ENCODE peak calls at places on chromosomes 5 and 9, in six cellular contexts. Y is adrenal gland, E is left ventricle myocardium inferior, M is AG10803, A is cardiac fibroblast, V is hepatocyte. W is an unnamed sample.

GRCh38 chr5:94544031-94544650 is 74.3 kb downstream of the KIAA0825 start:
- DNase-seq in E (no peak), V (no peak), A (peak), Y (no peak), M (peak), W (no peak)

GRCh38 chr5:60350794-60351193 is 349.2 kb downstream of the DEPDC1B start:
- DNase-seq in V (no peak), Y (no peak), M (no peak), A (no peak), E (no peak), W (no peak)

GRCh38 chr9:106859957-106860715 is 2.8 kb upstream of the ZNF462 start:
- DNase-seq in M (no peak), V (peak), Y (peak), E (peak), A (peak), W (peak)

GRCh38 chr5:173715607-173716006 is 99.2 kb upstream of the BOD1 start:
- DNase-seq in A (no peak), E (no peak), M (peak), Y (no peak), V (no peak), W (no peak)

GRCh38 chr9:78707481-78707977 is 410.6 kb downstream of the PSAT1 start:
- DNase-seq in M (peak), A (peak), Y (no peak), V (no peak), E (no peak), W (no peak)

GRCh38 chr5:103207653-103208052 is 50.9 kb upstream of the MACIR start:
- DNase-seq in V (no peak), M (peak), Y (no peak), E (no peak), A (peak), W (no peak)

GRCh38 chr5:93428868-93429267 is 152.2 kb downstream of the NR2F1-AS1 start:
- DNase-seq in V (no peak), Y (no peak), E (no peak), M (no peak), A (peak), W (no peak)

GRCh38 chr9:79140751-79141150 is 431.0 kb upstream of the TLE4 start:
- DNase-seq in V (no peak), E (no peak), Y (no peak), M (no peak), A (no peak), W (no peak)

GRCh38 chr9:32723801-32724200 is 59.5 kb upstream of the TMEM215 start:
- DNase-seq in V (no peak), Y (no peak), E (no peak), M (no peak), A (no peak), W (no peak)

GRCh38 chr5:57559110-57559635 is 76.6 kb upstream of the ACTBL2 start:
- DNase-seq in A (no peak), M (no peak), Y (no peak), E (no peak), V (no peak), W (no peak)

GRCh38 chr5:80408475-80408875 is 611 bp downstream of the ZFYVE16 start:
- DNase-seq in A (peak), Y (peak), M (peak), E (peak), V (peak), W (no peak)

GRCh38 chr5:34452170-34452828 is 203.8 kb upstream of the RAI14 start:
- DNase-seq in A (peak), E (no peak), M (peak), V (peak), Y (no peak), W (no peak)

GRCh38 chr9:127361561-127361960 is 35.4 kb upstream of the SLC2A8 start:
- DNase-seq in A (no peak), V (no peak), E (no peak), M (no peak), Y (no peak), W (peak)

GRCh38 chr9:106752581-106752980 is 110.4 kb upstream of the ZNF462 start:
- DNase-seq in Y (no peak), M (no peak), E (no peak), V (peak), A (no peak), W (no peak)

GRCh38 chr5:133317558-133317957 is 265.7 kb downstream of the HSPA4 start:
- DNase-seq in A (no peak), E (no peak), Y (peak), M (no peak), V (no peak), W (no peak)

GRCh38 chr9:136006169-136006568 is 45.0 kb upstream of the UBAC1 start:
- DNase-seq in M (no peak), V (no peak), A (no peak), Y (no peak), E (no peak), W (no peak)

GRCh38 chr5:115309751-115310370 is 13.4 kb upstream of the CCDC112 start:
- DNase-seq in V (peak), A (peak), E (no peak), Y (no peak), M (peak), W (no peak)

GRCh38 chr9:69019808-69020207 is 5.9 kb upstream of the PRKACG start:
- DNase-seq in E (no peak), Y (no peak), V (no peak), A (no peak), M (no peak), W (no peak)

GRCh38 chr9:132833451-132834130 is 44.5 kb downstream of the AK8 start:
- DNase-seq in V (no peak), A (no peak), Y (no peak), E (no peak), M (no peak), W (no peak)

GRCh38 chr9:17625644-17626388 is 47.0 kb downstream of the SH3GL2 start:
- DNase-seq in V (no peak), Y (no peak), M (no peak), A (no peak), E (no peak), W (no peak)

GRCh38 chr5:116738270-116738947 is 163.8 kb upstream of the SEMA6A start:
- DNase-seq in E (no peak), A (no peak), M (no peak), Y (no peak), V (no peak), W (no peak)

GRCh38 chr9:36772449-36773370 is 200.0 kb downstream of the MELK start:
- DNase-seq in M (peak), E (no peak), Y (no peak), V (peak), A (peak), W (no peak)

GRCh38 chr9:137030528-137030927 is 1.4 kb downstream of the FUT7 start:
- DNase-seq in A (no peak), E (no peak), M (no peak), Y (no peak), V (no peak), W (no peak)

GRCh38 chr5:15577132-15577531 is 77.2 kb downstream of the FBXL7 start:
- DNase-seq in E (peak), M (no peak), Y (no peak), V (no peak), A (no peak), W (no peak)

GRCh38 chr5:180120221-180121101 is 48.9 kb upstream of the RNF130 start:
- DNase-seq in V (no peak), A (no peak), Y (no peak), E (no peak), M (no peak), W (no peak)

GRCh38 chr9:18855636-18856035 is 177.4 kb downstream of the SAXO1 start:
- DNase-seq in M (no peak), E (peak), A (no peak), Y (peak), V (no peak), W (no peak)

GRCh38 chr9:130042406-130042930 is 521 bp downstream of the FNBP1 start:
- DNase-seq in M (no peak), V (peak), Y (no peak), A (no peak), E (peak), W (peak)

GRCh38 chr9:130040901-130041647 is 1.9 kb downstream of the FNBP1 start:
- DNase-seq in M (no peak), Y (no peak), V (no peak), E (no peak), A (no peak), W (no peak)

GRCh38 chr9:130041648-130042405 is 1.2 kb downstream of the FNBP1 start:
- DNase-seq in M (no peak), E (peak), V (peak), A (no peak), Y (no peak), W (no peak)

GRCh38 chr9:130042931-130043653 is at the start of gene FNBP1:
- DNase-seq in M (peak), Y (peak), A (peak), E (peak), V (peak), W (peak)

DNA sequence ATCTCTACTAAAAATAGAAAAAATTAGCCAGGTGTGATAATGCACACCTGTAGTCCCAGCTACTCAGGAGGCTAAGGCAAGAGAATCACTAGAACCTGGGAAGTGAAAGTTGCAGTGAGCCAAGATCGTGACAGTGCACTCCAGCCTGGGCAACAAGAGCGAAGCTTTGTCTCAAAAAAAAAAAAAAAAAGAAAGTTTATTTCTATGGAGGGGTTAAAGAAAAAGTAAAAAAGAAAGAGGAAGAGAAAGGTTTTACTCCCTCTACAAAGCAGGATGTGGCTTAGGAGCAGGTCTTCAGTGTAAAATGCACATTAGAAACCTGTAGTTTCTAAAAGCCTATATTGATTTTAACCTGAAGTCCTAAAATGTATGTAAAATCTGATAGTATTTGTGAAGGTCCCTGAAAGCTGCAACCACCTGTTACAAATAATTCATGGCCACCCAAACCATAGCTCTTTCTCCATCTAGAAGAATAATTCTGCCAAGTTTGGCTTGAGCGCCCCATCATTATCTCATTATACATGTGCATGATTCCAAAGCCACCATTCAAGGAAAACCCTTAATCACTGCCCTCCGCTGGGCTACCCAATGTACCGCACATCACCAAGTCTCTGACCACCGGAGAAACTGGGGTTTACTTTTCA is 3.4 kb downstream of the FNBP1 start:
- DNase-seq in E (no peak), M (no peak), V (no peak), Y (no peak), A (no peak), W (no peak)
- TF ChIP-seq CTCF in E (no peak), M (no peak), V (peak), Y (no peak), A (no peak), W (peak)

GRCh38 chr5:74903165-74903787 is 37.1 kb upstream of the FAM169A start:
- DNase-seq in M (no peak), A (peak), E (no peak), V (peak), Y (peak), W (no peak)
- TF ChIP-seq CTCF in M (peak), A (peak), E (peak), V (peak), Y (peak), W (peak)

GRCh38 chr5:62340392-62340791 is 34.4 kb downstream of the KIF2A start:
- DNase-seq in Y (no peak), V (no peak), A (peak), M (peak), E (no peak), W (no peak)
- TF ChIP-seq CTCF in Y (no peak), V (peak), A (peak), M (peak), E (peak), W (peak)

GRCh38 chr5:139251281-139251687 is 42.3 kb upstream of the MATR3 start:
- DNase-seq in A (no peak), E (no peak), V (no peak), Y (no peak), M (no peak), W (no peak)
- TF ChIP-seq CTCF in A (peak), E (peak), V (no peak), Y (peak), M (peak), W (peak)